ENCODE peak calls at places on chromosome 22, in five cellular contexts. S, J, E, Y and A are unnamed samples.

GRCh38 chr22:48819232-48819631 is 1008.4 kb downstream of the BRD1 start:
- DNase-seq in J (peak), S (no peak), Y (no peak), E (no peak), A (no peak)

GRCh38 chr22:16131918-16132317 is 442.1 kb downstream of the POTEH start:
- DNase-seq in S (no peak), J (no peak), Y (no peak), E (no peak), A (no peak)

GRCh38 chr22:39017596-39018365 is 3.1 kb upstream of the APOBEC3D start:
- DNase-seq in J (no peak), Y (no peak), S (no peak), E (no peak), A (no peak)

GRCh38 chr22:43378011-43378704 is 33.7 kb upstream of the MPPED1 start:
- DNase-seq in J (no peak), Y (peak), E (no peak), S (peak), A (no peak)

GRCh38 chr22:48371391-48371790 is 1456.3 kb downstream of the BRD1 start:
- DNase-seq in J (no peak), E (no peak), S (no peak), Y (no peak), A (no peak)

GRCh38 chr22:37887610-37888378 is 18.3 kb upstream of the MICALL1 start:
- DNase-seq in S (peak), E (peak), J (no peak), Y (peak), A (peak)

GRCh38 chr22:23130697-23131096 is 11.1 kb downstream of the RSPH14 start:
- DNase-seq in J (no peak), Y (no peak), S (no peak), E (no peak), A (no peak)

GRCh38 chr22:30347255-30347892 is 9.3 kb downstream of the SF3A1 start:
- DNase-seq in S (no peak), J (no peak), E (no peak), Y (no peak), A (no peak)

GRCh38 chr22:22884010-22884887 is 3.4 kb upstream of the IGLL5 start:
- DNase-seq in J (no peak), Y (peak), E (peak), S (no peak), A (peak)

GRCh38 chr22:48223488-48224190 is 1461.2 kb downstream of the TBC1D22A start:
- DNase-seq in E (no peak), S (no peak), J (peak), Y (no peak), A (no peak)

GRCh38 chr22:19520007-19520406 is 4.2 kb downstream of the CLDN5 start:
- DNase-seq in Y (no peak), J (no peak), E (no peak), S (no peak), A (no peak)

GRCh38 chr22:23681026-23681809 is 9.6 kb upstream of the RGL4 start:
- DNase-seq in E (no peak), Y (no peak), S (no peak), J (peak), A (no peak)

GRCh38 chr22:19974233-19974861 is 32.7 kb upstream of the TXNRD2 start:
- DNase-seq in S (peak), E (peak), Y (peak), J (no peak), A (peak)

GRCh38 chr22:17858033-17858432 is 83.8 kb upstream of the BID start:
- DNase-seq in J (no peak), E (no peak), S (no peak), Y (no peak), A (no peak)

GRCh38 chr22:27470169-27470772 is 331.3 kb downstream of the MN1 start:
- DNase-seq in J (no peak), Y (no peak), S (no peak), E (no peak), A (no peak)

GRCh38 chr22:27269751-27270586 is 531.6 kb downstream of the MN1 start:
- DNase-seq in E (no peak), J (no peak), S (no peak), Y (no peak), A (no peak)

GRCh38 chr22:31935961-31936635 is 8.2 kb upstream of the YWHAH start:
- DNase-seq in S (no peak), J (no peak), E (no peak), Y (no peak), A (no peak)

GRCh38 chr22:48692734-48693376 is 1134.8 kb downstream of the BRD1 start:
- DNase-seq in S (peak), Y (no peak), E (no peak), J (no peak), A (no peak)

GRCh38 chr22:35642305-35642741 is 5.9 kb upstream of the APOL6 start:
- DNase-seq in Y (peak), J (no peak), S (peak), E (peak), A (peak)

GRCh38 chr22:19755722-19756287 is 4.8 kb upstream of the TBX1 start:
- DNase-seq in S (no peak), J (no peak), Y (no peak), E (peak), A (no peak)

GRCh38 chr22:20111689-20112622 is 3.9 kb upstream of the RANBP1 start:
- DNase-seq in J (peak), S (no peak), E (no peak), Y (no peak), A (no peak)

GRCh38 chr22:43862074-43862881 is at the start of gene SULT4A1:
- DNase-seq in E (peak), S (peak), J (peak), Y (peak), A (peak)

DNA sequence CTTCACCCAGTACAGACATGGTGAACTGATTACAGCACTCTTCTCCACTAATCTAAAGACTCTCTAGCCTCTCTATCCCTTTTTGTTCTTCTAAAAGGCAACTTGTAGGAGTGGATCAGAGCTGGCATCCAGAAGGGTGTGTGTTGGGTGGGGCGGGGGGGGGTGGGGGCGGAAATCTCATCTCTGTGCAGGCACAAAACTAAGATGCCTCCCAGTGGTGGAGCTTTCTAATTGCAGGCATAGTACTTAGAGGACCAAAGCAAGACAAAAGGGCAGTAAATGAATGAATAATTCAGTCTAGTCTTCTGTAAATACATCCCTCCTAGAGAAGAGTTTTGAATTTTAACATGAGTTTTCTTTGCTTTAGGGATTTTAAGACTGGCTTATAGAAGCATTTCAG is 11.4 kb upstream of the EMID1 start:
- DNase-seq in E (no peak), Y (no peak), J (no peak), S (no peak), A (no peak)
- TF ChIP-seq CTCF in E (no peak), Y (no peak), J (no peak), S (no peak), A (no peak)

DNA sequence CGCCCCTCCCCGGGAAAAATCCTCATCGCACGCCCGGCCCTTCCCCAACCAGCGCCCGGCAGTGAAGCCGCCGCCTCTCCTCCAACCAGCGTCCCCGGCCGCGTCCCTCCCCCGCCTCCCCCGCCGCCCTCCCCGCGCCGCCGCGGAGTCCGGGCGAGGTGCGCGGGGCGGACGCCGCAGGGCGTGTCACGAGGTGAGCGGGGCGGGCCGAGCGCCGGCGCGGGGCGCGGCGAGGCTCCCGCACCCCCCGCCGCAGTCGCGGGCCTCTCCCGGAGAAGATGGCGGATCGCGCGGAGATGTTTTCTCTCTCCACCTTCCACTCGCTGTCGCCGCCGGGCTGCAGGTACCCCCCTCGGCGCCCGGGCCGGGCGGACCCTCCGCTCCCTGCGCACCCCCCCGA is at the start of gene MAPK8IP2:
- DNase-seq in J (peak), Y (no peak), E (no peak), S (peak), A (no peak)
- H3K4me3 ChIP-seq in J (peak), Y (peak), E (no peak), S (peak), A (no peak)

DNA sequence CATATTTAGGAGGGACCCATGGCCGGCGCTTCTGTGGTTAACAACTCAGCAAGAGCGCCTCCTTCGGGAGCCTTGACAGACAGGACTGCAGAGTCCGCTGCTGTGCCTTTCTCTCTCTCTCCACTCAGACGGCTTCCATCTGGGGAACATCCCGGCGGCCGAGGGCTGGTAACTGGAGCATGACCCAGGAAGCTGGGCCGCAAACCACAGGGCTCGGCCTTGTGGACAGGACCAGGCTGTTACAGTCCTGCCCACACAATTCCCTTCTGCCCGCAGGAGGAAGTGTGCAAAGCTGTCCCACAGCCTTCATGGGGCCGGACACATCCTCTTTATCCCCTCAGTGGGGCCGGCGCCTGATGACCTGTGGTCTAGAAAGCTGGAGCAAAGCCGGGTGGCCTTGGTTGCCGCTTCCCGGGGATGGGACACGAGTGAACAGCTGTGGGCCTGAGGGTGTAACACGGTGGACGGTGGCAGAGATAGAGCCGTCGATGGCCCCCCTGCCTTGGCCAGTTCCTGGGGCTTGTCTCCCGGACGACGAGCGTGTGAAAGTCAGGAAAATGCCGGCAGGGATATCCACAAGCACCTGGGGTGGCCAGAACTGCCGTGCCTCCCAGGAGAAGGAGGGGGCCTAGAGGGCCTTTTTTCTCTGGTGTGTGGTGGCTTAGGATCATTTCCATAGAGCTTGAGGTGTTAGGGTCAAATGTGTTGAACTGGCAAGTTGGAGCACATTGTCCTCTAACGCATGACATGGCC is 50.1 kb downstream of the FBLN1 start:
- DNase-seq in Y (peak), E (peak), J (no peak), S (peak), A (peak)
- TF ChIP-seq CTCF in Y (peak), E (peak), J (no peak), S (no peak), A (peak)

GRCh38 chr22:50057292-50057867 is 718 bp downstream of the TTLL8 start:
- DNase-seq in J (no peak), S (no peak), E (no peak), Y (peak), A (no peak)

GRCh38 chr22:50058338-50059184 is 463 bp upstream of the TTLL8 start:
- DNase-seq in Y (no peak), J (no peak), S (no peak), E (no peak), A (no peak)

GRCh38 chr22:50059185-50059880 is 1.2 kb upstream of the TTLL8 start:
- DNase-seq in S (no peak), E (peak), J (no peak), Y (peak), A (peak)

GRCh38 chr22:50056214-50056972 is 1.7 kb downstream of the TTLL8 start:
- DNase-seq in Y (no peak), S (no peak), E (no peak), J (no peak), A (no peak)

GRCh38 chr22:50057868-50058311 is at the start of gene TTLL8:
- DNase-seq in J (no peak), S (no peak), E (no peak), Y (no peak), A (no peak)
- H3K4me3 ChIP-seq in J (no peak), S (no peak), E (no peak), Y (no peak), A (no peak)